ENCODE peak calls at places on chromosomes 5 and 9, in four cellular contexts. T is cardiac fibroblast; L is activated CD8-positive, alpha-beta T cell treated with anti-CD3 and anti-CD28 coated beads for 36 hours; O is uterus. Q is an unnamed sample.

GRCh38 chr5:151498395-151499155 is 51.2 kb downstream of the SLC36A1 start:
- DNase-seq in L (no peak), O (no peak), T (no peak), Q (no peak)

GRCh38 chr5:91219803-91220371 is 163.2 kb downstream of the ARRDC3 start:
- DNase-seq in O (no peak), T (peak; percentile 69), L (peak; percentile 62), Q (peak; percentile 27)

GRCh38 chr5:133581348-133581747 is 31.0 kb downstream of the FSTL4 start:
- DNase-seq in L (no peak), O (no peak), T (no peak), Q (no peak)

GRCh38 chr5:180982008-180982741 is 6.5 kb upstream of the BTNL3 start:
- DNase-seq in O (no peak), L (no peak), T (no peak), Q (no peak)

GRCh38 chr9:6641561-6641960 is 4.0 kb downstream of the GLDC start:
- DNase-seq in O (no peak), T (no peak), L (no peak), Q (no peak)

GRCh38 chr9:113541019-113541900 is 77.7 kb downstream of the RGS3 start:
- DNase-seq in O (no peak), L (no peak), T (peak; percentile 32), Q (peak; percentile 52)

GRCh38 chr5:168317521-168318147 is 26.2 kb downstream of the WWC1 start:
- DNase-seq in T (peak; percentile 90), O (no peak), L (no peak), Q (no peak)

GRCh38 chr9:124457887-124458431 is 7.7 kb downstream of the ADGRD2 start:
- DNase-seq in L (no peak), T (no peak), O (no peak), Q (no peak)

GRCh38 chr9:89999534-90000370 is 394.9 kb downstream of the GADD45G start:
- DNase-seq in O (peak; percentile 49), L (peak; percentile 90), T (peak; percentile 1), Q (peak; percentile 69)

GRCh38 chr5:111734013-111734412 is 23.0 kb downstream of the NREP start:
- DNase-seq in L (peak; percentile 53), O (no peak), T (peak; percentile 63), Q (no peak)

GRCh38 chr5:4048398-4048797 is 452.8 kb downstream of the IRX1 start:
- DNase-seq in T (no peak), O (no peak), L (no peak), Q (no peak)

GRCh38 chr9:4080889-4081548 is 218.8 kb downstream of the GLIS3 start:
- DNase-seq in L (no peak), T (no peak), O (no peak), Q (no peak)

GRCh38 chr5:6772886-6773285 is 59.7 kb downstream of the TENT4A start:
- DNase-seq in O (no peak), T (no peak), L (no peak), Q (no peak)

GRCh38 chr5:94908889-94909480 is 290.5 kb downstream of the SLF1 start:
- DNase-seq in O (no peak), L (peak; percentile 19), T (peak; percentile 73), Q (peak; percentile 37)

GRCh38 chr9:95074632-95075269 is 242.8 kb downstream of the FANCC start:
- DNase-seq in T (no peak), L (no peak), O (no peak), Q (no peak)

GRCh38 chr5:89374818-89375521 is 492.0 kb upstream of the MEF2C start:
- DNase-seq in O (no peak), L (no peak), T (no peak), Q (no peak)

GRCh38 chr5:68648944-68649874 is 433.7 kb downstream of the PIK3R1 start:
- DNase-seq in T (no peak), L (no peak), O (peak; percentile 85), Q (no peak)

GRCh38 chr9:10208691-10209069 is 404.1 kb downstream of the PTPRD start:
- DNase-seq in L (no peak), O (no peak), T (no peak), Q (peak; percentile 2)

GRCh38 chr9:1938135-1938534 is 77.0 kb upstream of the SMARCA2 start:
- DNase-seq in T (no peak), O (no peak), L (no peak), Q (no peak)

GRCh38 chr9:75027187-75028107 is 646 bp downstream of the CARNMT1 start:
- DNase-seq in T (peak; percentile 44), O (peak; percentile 51), L (peak; percentile 66), Q (peak; percentile 72)

GRCh38 chr9:93657331-93658111 is 81.1 kb downstream of the PHF2 start:
- DNase-seq in O (no peak), T (no peak), L (no peak), Q (no peak)

GRCh38 chr5:59380350-59380951 is 513.1 kb downstream of the PDE4D start:
- DNase-seq in T (peak; percentile 85), L (peak; percentile 69), O (no peak), Q (peak; percentile 56)
- TF ChIP-seq CTCF in T (peak; percentile 39), L (peak; percentile 72), O (peak; percentile 70), Q (peak; percentile 74)

GRCh38 chr9:123039617-123040219 is 6.3 kb downstream of the GPR21 start:
- DNase-seq in T (no peak), L (no peak), O (no peak), Q (no peak)
- TF ChIP-seq CTCF in T (no peak), L (no peak), O (no peak), Q (no peak)

DNA sequence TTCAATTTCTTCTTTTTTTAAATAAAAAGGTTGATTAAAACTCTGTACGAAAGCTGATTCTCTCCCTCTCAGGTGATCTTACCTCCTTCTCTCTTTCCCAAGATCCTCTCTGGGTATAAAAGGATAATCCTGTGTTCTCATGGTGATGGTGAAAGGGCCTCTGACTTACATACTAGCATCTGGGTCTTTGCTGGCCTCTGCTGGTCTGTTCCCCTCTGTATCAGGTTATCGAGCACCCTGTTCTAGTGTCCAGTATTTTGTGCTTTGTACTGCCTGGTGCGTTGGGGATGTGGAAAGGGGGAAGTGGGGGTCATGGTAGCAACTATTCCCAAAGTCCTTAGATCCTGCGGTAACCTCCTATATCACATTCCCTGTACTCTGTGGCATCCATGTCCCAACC is 328.9 kb downstream of the NR2F1-AS1 start:
- DNase-seq in L (no peak), T (peak; percentile 34), O (peak; percentile 15), Q (no peak)
- TF ChIP-seq CTCF in L (no peak), T (peak; percentile 18), O (no peak), Q (no peak)

DNA sequence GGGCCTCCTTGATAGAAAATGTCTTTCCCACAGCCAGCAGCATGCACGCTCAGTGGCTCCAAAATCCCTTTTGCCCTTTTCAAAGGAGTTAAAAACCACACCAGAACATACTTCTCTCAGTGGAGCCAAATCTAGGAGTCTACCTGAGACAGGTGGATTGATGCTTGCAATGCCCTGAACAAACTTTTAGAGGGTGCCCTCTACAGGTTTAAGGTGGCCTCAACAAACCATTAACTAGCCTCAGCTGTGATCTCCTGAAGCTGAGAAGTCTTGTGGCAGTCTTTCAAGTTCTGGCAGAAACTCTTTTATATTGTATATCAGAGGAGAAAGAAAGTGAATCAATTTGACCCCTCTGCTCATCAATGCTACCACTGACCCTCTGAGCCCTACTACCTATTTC is 125.4 kb downstream of the MED27 start:
- DNase-seq in L (no peak), O (no peak), T (no peak), Q (peak; percentile 20)
- TF ChIP-seq CTCF in L (no peak), O (no peak), T (no peak), Q (peak; percentile 76)

DNA sequence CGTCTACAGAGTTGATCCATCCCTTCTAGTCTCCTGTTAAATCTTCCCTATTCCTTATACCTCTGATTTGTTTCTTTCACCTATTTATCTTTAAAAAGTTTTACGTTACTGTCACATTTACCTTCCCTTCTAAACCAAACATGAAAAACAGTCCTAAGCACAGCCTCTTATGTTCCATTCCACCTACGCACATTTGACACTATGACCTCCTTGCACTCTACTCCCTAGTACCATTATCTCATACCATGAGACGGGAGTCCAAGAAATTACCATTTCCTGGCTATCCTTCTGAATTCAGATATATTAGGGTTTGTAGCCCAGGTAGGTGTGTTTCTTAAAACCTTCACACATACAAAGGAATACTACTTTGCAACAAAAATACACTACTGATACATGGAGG is 25.1 kb downstream of the FNIP1 start:
- DNase-seq in T (no peak), O (no peak), L (no peak), Q (no peak)
- TF ChIP-seq CTCF in T (no peak), O (no peak), L (no peak), Q (no peak)

GRCh38 chr9:99169982-99170761 is 51.6 kb downstream of the ALG2 start:
- DNase-seq in T (no peak), L (no peak), O (no peak), Q (no peak)
- TF ChIP-seq CTCF in T (peak; percentile 16), L (no peak), O (no peak), Q (no peak)

Q was measured in OCI-LY7.